ENCODE peak calls at places on chromosomes 1 and 21, in seven cellular contexts. One of them, this sample, is unnamed.

GRCh38 chr21:42102063-42102462 is 30.9 kb downstream of the UMODL1 start:
- DNase-seq in GM12878: no peak
- DNase-seq in H1: no peak
- DNase-seq in HepG2: no peak
- DNase-seq in SK-N-SH: no peak
- DNase-seq in K562: no peak
- DNase-seq in HCT116: no peak
- DNase-seq in this sample: no peak

GRCh38 chr1:71804140-71804539 is 478.2 kb downstream of the NEGR1 start:
- DNase-seq in SK-N-SH: peak
- DNase-seq in GM12878: no peak
- DNase-seq in HCT116: no peak
- DNase-seq in HepG2: no peak
- DNase-seq in H1: no peak
- DNase-seq in K562: no peak
- DNase-seq in this sample: no peak

GRCh38 chr1:167516404-167517388 is 1.6 kb downstream of the CD247 start:
- DNase-seq in HCT116: no peak
- DNase-seq in K562: no peak
- DNase-seq in SK-N-SH: no peak
- DNase-seq in GM12878: no peak
- DNase-seq in H1: no peak
- DNase-seq in HepG2: no peak
- DNase-seq in this sample: no peak

GRCh38 chr1:208101661-208102431 is 142.3 kb downstream of the PLXNA2 start:
- DNase-seq in K562: no peak
- DNase-seq in SK-N-SH: no peak
- DNase-seq in H1: no peak
- DNase-seq in GM12878: no peak
- DNase-seq in HCT116: no peak
- DNase-seq in HepG2: peak
- DNase-seq in this sample: no peak

GRCh38 chr1:235952950-235953615 is 86.4 kb upstream of the LYST start:
- DNase-seq in HepG2: no peak
- DNase-seq in H1: no peak
- DNase-seq in GM12878: peak
- DNase-seq in HCT116: no peak
- DNase-seq in SK-N-SH: no peak
- DNase-seq in K562: no peak
- DNase-seq in this sample: no peak

GRCh38 chr21:45601551-45601950 is 42.0 kb upstream of the PCBP3 start:
- DNase-seq in SK-N-SH: no peak
- DNase-seq in K562: no peak
- DNase-seq in HCT116: no peak
- DNase-seq in GM12878: no peak
- DNase-seq in HepG2: no peak
- DNase-seq in H1: no peak
- DNase-seq in this sample: no peak

GRCh38 chr1:54278941-54279422 is 79.0 kb downstream of the MRPL37 start:
- DNase-seq in HCT116: no peak
- DNase-seq in K562: no peak
- DNase-seq in HepG2: no peak
- DNase-seq in H1: no peak
- DNase-seq in GM12878: no peak
- DNase-seq in SK-N-SH: no peak
- DNase-seq in this sample: no peak

GRCh38 chr21:44619886-44620285 is 7.0 kb upstream of the KRTAP10-9 start:
- DNase-seq in H1: no peak
- DNase-seq in GM12878: no peak
- DNase-seq in HCT116: no peak
- DNase-seq in HepG2: no peak
- DNase-seq in K562: no peak
- DNase-seq in SK-N-SH: no peak
- DNase-seq in this sample: no peak

GRCh38 chr1:26794391-26794790 is 6.6 kb downstream of the PIGV start:
- DNase-seq in H1: no peak
- DNase-seq in SK-N-SH: no peak
- DNase-seq in K562: no peak
- DNase-seq in GM12878: no peak
- DNase-seq in HCT116: no peak
- DNase-seq in HepG2: no peak
- DNase-seq in this sample: no peak

GRCh38 chr1:168917796-168918195 is 188.7 kb upstream of the ATP1B1 start:
- DNase-seq in HepG2: no peak
- DNase-seq in GM12878: no peak
- DNase-seq in H1: no peak
- DNase-seq in HCT116: no peak
- DNase-seq in SK-N-SH: no peak
- DNase-seq in K562: no peak
- DNase-seq in this sample: no peak

GRCh38 chr21:43196789-43197188 is 28.0 kb downstream of the CRYAA start:
- DNase-seq in GM12878: no peak
- DNase-seq in K562: no peak
- DNase-seq in HepG2: no peak
- DNase-seq in H1: no peak
- DNase-seq in SK-N-SH: no peak
- DNase-seq in HCT116: no peak
- DNase-seq in this sample: no peak

GRCh38 chr1:197951617-197952175 is 34.5 kb downstream of the LHX9 start:
- DNase-seq in H1: no peak
- DNase-seq in K562: no peak
- DNase-seq in HepG2: no peak
- DNase-seq in GM12878: no peak
- DNase-seq in SK-N-SH: no peak
- DNase-seq in HCT116: no peak
- DNase-seq in this sample: no peak

GRCh38 chr1:200306954-200307754 is 102.7 kb downstream of the ZNF281 start:
- DNase-seq in H1: no peak
- DNase-seq in K562: peak
- DNase-seq in GM12878: peak
- DNase-seq in HCT116: peak
- DNase-seq in HepG2: peak
- DNase-seq in SK-N-SH: peak
- DNase-seq in this sample: peak

GRCh38 chr1:51792864-51793263 is 85.7 kb downstream of the NRDC start:
- DNase-seq in GM12878: no peak
- DNase-seq in HCT116: no peak
- DNase-seq in K562: no peak
- DNase-seq in H1: no peak
- DNase-seq in HepG2: no peak
- DNase-seq in SK-N-SH: no peak
- DNase-seq in this sample: no peak

GRCh38 chr1:84370831-84371394 is 27.4 kb upstream of the DNASE2B start:
- DNase-seq in HepG2: no peak
- DNase-seq in SK-N-SH: no peak
- DNase-seq in H1: no peak
- DNase-seq in GM12878: no peak
- DNase-seq in K562: no peak
- DNase-seq in HCT116: no peak
- DNase-seq in this sample: no peak

GRCh38 chr1:174976436-174977107 is 23.2 kb upstream of the CACYBP start:
- DNase-seq in K562: peak
- DNase-seq in SK-N-SH: no peak
- DNase-seq in GM12878: no peak
- DNase-seq in HCT116: no peak
- DNase-seq in H1: no peak
- DNase-seq in HepG2: no peak
- DNase-seq in this sample: no peak

GRCh38 chr1:56240400-56240799 is 339.0 kb downstream of the PLPP3 start:
- DNase-seq in GM12878: no peak
- DNase-seq in SK-N-SH: no peak
- DNase-seq in H1: no peak
- DNase-seq in HCT116: no peak
- DNase-seq in K562: no peak
- DNase-seq in HepG2: no peak
- DNase-seq in this sample: no peak

GRCh38 chr21:45568383-45568782 is 26.1 kb upstream of the SLC19A1 start:
- DNase-seq in H1: no peak
- DNase-seq in K562: no peak
- DNase-seq in HCT116: no peak
- DNase-seq in HepG2: no peak
- DNase-seq in GM12878: no peak
- DNase-seq in SK-N-SH: no peak
- DNase-seq in this sample: no peak

GRCh38 chr1:206729050-206729449 is 41.5 kb upstream of the IL19 start:
- DNase-seq in K562: no peak
- DNase-seq in HCT116: no peak
- DNase-seq in GM12878: no peak
- DNase-seq in H1: no peak
- DNase-seq in HepG2: no peak
- DNase-seq in SK-N-SH: no peak
- DNase-seq in this sample: no peak

GRCh38 chr1:22388666-22389455 is 62.8 kb upstream of the ZBTB40 start:
- DNase-seq in K562: no peak
- DNase-seq in HepG2: no peak
- DNase-seq in SK-N-SH: no peak
- DNase-seq in H1: no peak
- DNase-seq in GM12878: no peak
- DNase-seq in HCT116: no peak
- DNase-seq in this sample: no peak

GRCh38 chr1:204812842-204813241 is 57.8 kb upstream of the NFASC start:
- DNase-seq in HCT116: no peak
- DNase-seq in HepG2: no peak
- DNase-seq in SK-N-SH: no peak
- DNase-seq in H1: no peak
- DNase-seq in GM12878: no peak
- DNase-seq in K562: no peak
- DNase-seq in this sample: no peak

GRCh38 chr1:246106342-246106763 is 400.7 kb downstream of the SMYD3 start:
- DNase-seq in HepG2: no peak
- DNase-seq in GM12878: no peak
- DNase-seq in K562: peak
- DNase-seq in SK-N-SH: no peak
- DNase-seq in H1: no peak
- DNase-seq in HCT116: no peak
- DNase-seq in this sample: no peak

GRCh38 chr1:179545316-179545715 is 30.4 kb downstream of the NPHS2 start:
- DNase-seq in HepG2: no peak
- DNase-seq in K562: no peak
- DNase-seq in HCT116: no peak
- DNase-seq in SK-N-SH: no peak
- DNase-seq in GM12878: no peak
- DNase-seq in H1: no peak
- DNase-seq in this sample: no peak

GRCh38 chr21:19322360-19322759 is 918.8 kb upstream of the TMPRSS15 start:
- DNase-seq in K562: no peak
- DNase-seq in H1: no peak
- DNase-seq in GM12878: no peak
- DNase-seq in SK-N-SH: no peak
- DNase-seq in HCT116: no peak
- DNase-seq in HepG2: no peak
- DNase-seq in this sample: no peak
- TF ChIP-seq JUND in K562: no peak
- TF ChIP-seq JUND in H1: no peak
- TF ChIP-seq JUND in GM12878: no peak
- TF ChIP-seq JUND in SK-N-SH: no peak
- TF ChIP-seq JUND in HCT116: no peak
- TF ChIP-seq JUND in HepG2: no peak
- TF ChIP-seq JUND in this sample: no peak

GRCh38 chr1:59266180-59266926 is 30.5 kb upstream of the FGGY start:
- DNase-seq in H1: no peak
- DNase-seq in K562: no peak
- DNase-seq in HCT116: no peak
- DNase-seq in GM12878: peak
- DNase-seq in SK-N-SH: no peak
- DNase-seq in HepG2: no peak
- DNase-seq in this sample: no peak
- TF ChIP-seq JUND in H1: no peak
- TF ChIP-seq JUND in K562: no peak
- TF ChIP-seq JUND in HCT116: no peak
- TF ChIP-seq JUND in GM12878: no peak
- TF ChIP-seq JUND in SK-N-SH: no peak
- TF ChIP-seq JUND in HepG2: no peak
- TF ChIP-seq JUND in this sample: no peak

GRCh38 chr1:234478152-234478480 is 863 bp downstream of the TARBP1 start:
- DNase-seq in HepG2: peak
- DNase-seq in K562: peak
- DNase-seq in SK-N-SH: peak
- DNase-seq in HCT116: no peak
- DNase-seq in GM12878: no peak
- DNase-seq in H1: no peak
- DNase-seq in this sample: peak
- TF ChIP-seq JUND in HepG2: no peak
- TF ChIP-seq JUND in K562: peak
- TF ChIP-seq JUND in SK-N-SH: no peak
- TF ChIP-seq JUND in HCT116: no peak
- TF ChIP-seq JUND in GM12878: no peak
- TF ChIP-seq JUND in H1: no peak
- TF ChIP-seq JUND in this sample: no peak

GRCh38 chr1:209622841-209623829 is 29.1 kb downstream of the LAMB3 start:
- DNase-seq in K562: no peak
- DNase-seq in HepG2: no peak
- DNase-seq in GM12878: no peak
- DNase-seq in H1: no peak
- DNase-seq in HCT116: no peak
- DNase-seq in SK-N-SH: peak
- DNase-seq in this sample: no peak

GRCh38 chr1:209625205-209625549 is 27.0 kb downstream of the LAMB3 start:
- DNase-seq in H1: no peak
- DNase-seq in SK-N-SH: no peak
- DNase-seq in HepG2: no peak
- DNase-seq in GM12878: no peak
- DNase-seq in HCT116: no peak
- DNase-seq in K562: no peak
- DNase-seq in this sample: no peak

GRCh38 chr1:209626633-209627348 is 25.4 kb downstream of the LAMB3 start:
- DNase-seq in HCT116: no peak
- DNase-seq in GM12878: no peak
- DNase-seq in H1: no peak
- DNase-seq in HepG2: no peak
- DNase-seq in SK-N-SH: no peak
- DNase-seq in K562: no peak
- DNase-seq in this sample: no peak

GRCh38 chr1:209625791-209626285 is 26.4 kb downstream of the LAMB3 start:
- DNase-seq in HCT116: no peak
- DNase-seq in SK-N-SH: no peak
- DNase-seq in H1: no peak
- DNase-seq in GM12878: no peak
- DNase-seq in K562: no peak
- DNase-seq in HepG2: no peak
- DNase-seq in this sample: no peak

DNA sequence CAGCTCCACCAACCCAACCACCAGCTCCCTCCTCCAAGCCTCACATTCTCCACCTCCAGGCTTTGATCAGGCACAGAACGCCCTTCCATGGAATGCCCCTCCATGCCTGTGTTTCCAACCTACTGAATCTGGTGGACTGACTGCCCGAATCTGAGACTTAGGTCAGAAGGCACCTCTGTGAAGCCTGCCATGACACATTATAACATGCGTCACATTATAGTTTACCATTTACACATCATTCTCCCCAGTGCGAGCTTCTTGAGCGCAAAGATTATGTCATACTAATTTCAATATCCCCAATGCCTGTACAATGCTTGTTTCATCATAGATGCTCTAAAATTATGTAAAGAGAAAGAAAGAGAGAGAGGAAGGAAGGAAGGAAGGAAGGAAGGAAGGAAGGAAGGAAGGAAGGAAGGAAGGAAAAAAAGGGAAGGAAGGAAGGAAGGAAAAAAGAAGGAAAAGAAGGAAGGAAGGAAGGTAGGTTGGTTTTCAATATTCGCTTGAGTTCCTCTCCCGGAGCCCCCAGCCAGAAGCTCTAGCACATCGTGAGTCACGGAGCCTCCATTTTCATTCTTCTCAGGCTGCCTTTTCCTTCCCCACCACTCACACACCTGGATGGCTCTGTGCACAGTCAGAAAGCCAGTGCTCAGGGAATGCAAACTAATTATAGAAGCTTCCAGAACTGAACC is 27.6 kb downstream of the LAMB3 start:
- DNase-seq in K562: no peak
- DNase-seq in HCT116: no peak
- DNase-seq in SK-N-SH: no peak
- DNase-seq in H1: no peak
- DNase-seq in HepG2: no peak
- DNase-seq in GM12878: no peak
- DNase-seq in this sample: no peak
- TF ChIP-seq JUND in K562: no peak
- TF ChIP-seq JUND in HCT116: no peak
- TF ChIP-seq JUND in SK-N-SH: no peak
- TF ChIP-seq JUND in H1: no peak
- TF ChIP-seq JUND in HepG2: no peak
- TF ChIP-seq JUND in GM12878: no peak
- TF ChIP-seq JUND in this sample: no peak

This sample was measured in T47D.